ENCODE peak calls at places on chromosomes 12 and 14, in five cellular contexts. P, R, O, C and D are unnamed samples.
A peak's percentile ranks its signal among the peaks of the same experiment; 100 is the strongest.

GRCh38 chr12:11872055-11872454 is 198.7 kb upstream of the BCL2L14 start:
- DNase-seq in P (no peak), R (no peak), O (no peak), C (no peak), D (no peak)

GRCh38 chr12:9961106-9961505 is 10.1 kb upstream of the CLEC12A start:
- DNase-seq in P (no peak), R (no peak), O (no peak), C (no peak), D (no peak)

GRCh38 chr14:39176263-39177167 is 1.5 kb downstream of the PNN start:
- DNase-seq in P (no peak), R (no peak), O (no peak), C (no peak), D (no peak)

GRCh38 chr14:84825481-84825880 is 704.5 kb upstream of the FLRT2 start:
- DNase-seq in P (no peak), R (no peak), O (no peak), C (no peak), D (peak; percentile 13)

GRCh38 chr14:69710378-69710777 is 56.6 kb upstream of the SRSF5 start:
- DNase-seq in P (no peak), R (no peak), O (no peak), C (no peak), D (no peak)

GRCh38 chr12:131867891-131868675 is 26.3 kb upstream of the ULK1 start:
- DNase-seq in P (no peak), R (no peak), O (no peak), C (no peak), D (no peak)

GRCh38 chr12:24760162-24760561 is 188.7 kb downstream of the BCAT1 start:
- DNase-seq in P (no peak), R (no peak), O (no peak), C (no peak), D (no peak)

GRCh38 chr12:106020736-106021135 is 118.0 kb downstream of the NUAK1 start:
- DNase-seq in P (peak; percentile 17), R (no peak), O (no peak), C (no peak), D (peak; percentile 15)

GRCh38 chr14:99095369-99095768 is 176.6 kb downstream of the BCL11B start:
- DNase-seq in P (no peak), R (no peak), O (no peak), C (no peak), D (no peak)

GRCh38 chr14:71242237-71242748 is 335.0 kb downstream of the PCNX1 start:
- DNase-seq in P (peak; percentile 41), R (no peak), O (no peak), C (no peak), D (peak; percentile 78)

GRCh38 chr12:69512820-69513219 is 42.6 kb downstream of the FRS2 start:
- DNase-seq in P (peak; percentile 50), R (no peak), O (no peak), C (no peak), D (peak; percentile 77)

GRCh38 chr12:109762071-109762672 is 48.5 kb downstream of the FAM222A start:
- DNase-seq in P (no peak), R (peak; percentile 23), O (no peak), C (no peak), D (no peak)

GRCh38 chr14:74649673-74650072 is 37.6 kb upstream of the LTBP2 start:
- DNase-seq in P (no peak), R (no peak), O (no peak), C (no peak), D (no peak)

GRCh38 chr14:24806061-24806678 is 172.2 kb upstream of the GZMB start:
- DNase-seq in P (peak; percentile 52), R (peak; percentile 81), O (peak; percentile 66), C (peak; percentile 57), D (peak; percentile 45)

GRCh38 chr14:76726551-76726961 is 34.7 kb upstream of the VASH1 start:
- DNase-seq in P (no peak), R (peak; percentile 58), O (no peak), C (no peak), D (no peak)

GRCh38 chr14:101497910-101498860 is 63.1 kb upstream of the DIO3 start:
- DNase-seq in P (no peak), R (peak; percentile 15), O (no peak), C (no peak), D (no peak)

GRCh38 chr12:111446044-111446581 is 40.4 kb downstream of the SH2B3 start:
- DNase-seq in P (peak; percentile 79), R (peak; percentile 70), O (no peak), C (no peak), D (peak; percentile 62)

GRCh38 chr12:47247418-47247817 is 167.7 kb upstream of the AMIGO2 start:
- DNase-seq in P (no peak), R (no peak), O (no peak), C (no peak), D (no peak)

GRCh38 chr12:21697829-21698630 is 40.4 kb upstream of the LDHB start:
- DNase-seq in P (peak; percentile 43), R (no peak), O (peak; percentile 31), C (no peak), D (peak; percentile 48)

GRCh38 chr14:100731846-100732765 is 5.4 kb downstream of the DLK1 start:
- DNase-seq in P (no peak), R (no peak), O (no peak), C (no peak), D (no peak)

GRCh38 chr12:110304061-110304551 is 23.1 kb downstream of the ATP2A2 start:
- DNase-seq in P (no peak), R (no peak), O (no peak), C (no peak), D (peak; percentile 68)

GRCh38 chr12:71312767-71313375 is 126.7 kb upstream of the LGR5 start:
- DNase-seq in P (no peak), R (no peak), O (no peak), C (no peak), D (no peak)

DNA sequence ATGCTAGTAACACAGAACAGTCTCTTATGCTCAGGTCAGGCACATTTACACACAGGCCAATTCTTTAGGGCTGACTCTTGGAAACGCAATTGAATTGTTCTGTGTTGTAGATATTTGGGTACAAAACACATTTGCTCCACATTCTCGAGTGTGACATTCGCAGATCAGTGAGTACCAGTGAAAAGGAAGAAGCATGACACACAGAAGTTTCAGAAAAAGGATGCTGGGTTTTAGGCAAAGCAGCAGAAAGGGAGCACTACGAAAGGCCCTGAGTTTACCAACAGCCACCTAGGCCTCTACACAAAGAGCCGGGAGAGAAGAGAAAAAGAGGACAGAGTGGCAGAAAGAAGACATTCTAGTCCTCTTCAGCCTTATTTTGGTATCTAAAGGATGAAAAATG is 254.4 kb upstream of the BTG1 start:
- DNase-seq in P (no peak), R (no peak), O (no peak), C (no peak), D (no peak)
- H3K9ac ChIP-seq in P (no peak overlapping the region), R (no peak overlapping the region), O (no peak overlapping the region), C (no peak overlapping the region), D (no peak overlapping the region)

GRCh38 chr12:114697741-114698565 is 14.0 kb upstream of the TBX3 start:
- DNase-seq in P (peak; percentile 52), R (peak; percentile 61), O (peak; percentile 84), C (no peak), D (no peak)
- H3K79me1 ChIP-seq in P (no peaks in the 10 kb centered on the region), R (no peaks in the 10 kb centered on the region), O (no peaks in the 10 kb centered on the region), C (no peaks in the 10 kb centered on the region), D (no peaks in the 10 kb centered on the region)

DNA sequence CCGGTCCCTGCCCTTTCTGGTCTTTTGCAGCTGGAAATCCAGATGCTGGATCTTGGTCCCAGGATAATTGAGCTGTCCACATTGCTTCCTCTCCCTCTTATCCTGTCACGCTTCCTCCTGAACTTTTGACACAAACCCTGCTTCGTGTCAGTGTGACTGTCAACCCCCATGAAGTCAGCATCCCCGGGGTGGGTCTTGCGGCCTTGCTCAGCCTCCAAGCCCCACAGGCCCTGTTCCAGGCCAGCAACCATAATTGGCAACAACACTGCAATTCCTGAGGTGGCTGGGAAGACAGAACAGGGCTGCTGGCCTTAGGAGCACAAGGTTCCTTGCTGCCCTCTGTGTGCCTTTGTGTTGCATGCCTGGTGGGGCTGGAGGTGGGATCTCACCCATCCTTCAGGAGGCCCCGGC is 74.9 kb downstream of the NTF3 start:
- DNase-seq in P (peak; percentile 22), R (no peak), O (no peak), C (no peak), D (no peak)
- H3K4me2 ChIP-seq in P (no peak overlapping the region), R (no peak overlapping the region), O (no peak overlapping the region), C (no peak overlapping the region), D (no peak overlapping the region)

DNA sequence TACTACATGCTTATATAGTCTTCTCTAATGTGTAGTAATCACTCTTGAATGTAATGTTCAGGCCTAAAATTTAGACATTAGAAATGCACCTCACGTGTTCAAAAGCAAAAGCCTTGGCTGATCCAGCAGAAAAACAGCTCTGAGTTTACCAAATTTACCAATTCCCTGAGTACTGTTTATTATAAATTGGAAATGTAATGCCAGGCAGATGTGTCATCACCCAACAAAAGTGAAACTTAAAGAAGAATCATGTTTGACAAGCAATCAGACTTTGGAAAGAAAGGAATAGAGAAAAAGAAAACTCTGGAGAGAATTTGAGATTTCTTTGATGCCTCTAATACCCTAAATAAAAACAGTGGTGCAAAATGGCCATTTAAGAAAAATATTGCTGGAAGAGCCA is 26.5 kb upstream of the STRAP start:
- DNase-seq in P (peak; percentile 66), R (no peak), O (no peak), C (no peak), D (peak; percentile 70)
- H3K9ac ChIP-seq in P (peak overlapping the region; percentile 69), R (no peak overlapping the region), O (no peak overlapping the region), C (no peak overlapping the region), D (no peak overlapping the region)

GRCh38 chr12:52947738-52948423 is 1.0 kb upstream of the KRT18 start:
- DNase-seq in P (no peak), R (peak; percentile 68), O (no peak), C (no peak), D (no peak)

GRCh38 chr12:52945389-52946232 is 3.3 kb upstream of the KRT18 start:
- DNase-seq in P (peak; percentile 77), R (peak; percentile 96), O (no peak), C (peak; percentile 53), D (peak; percentile 62)

GRCh38 chr12:52944683-52945388 is 4.1 kb upstream of the KRT18 start:
- DNase-seq in P (no peak), R (no peak), O (no peak), C (no peak), D (no peak)

GRCh38 chr12:52946334-52946733 is 2.6 kb upstream of the KRT18 start:
- DNase-seq in P (peak; percentile 46), R (no peak), O (no peak), C (no peak), D (no peak)

GRCh38 chr12:52946797-52947547 is 1.9 kb upstream of the KRT18 start:
- DNase-seq in P (peak; percentile 52), R (peak; percentile 47), O (no peak), C (no peak), D (no peak)
- H3K79me1 ChIP-seq in P (peaks cover 17% of the 10 kb centered on the region), R (peaks cover 4% of the 10 kb centered on the region), O (no peaks in the 10 kb centered on the region), C (peaks cover 12% of the 10 kb centered on the region), D (peaks cover 16% of the 10 kb centered on the region)

GRCh38 chr14:61493996-61494395 is 172.6 kb downstream of the PRKCH start:
- DNase-seq in P (no peak), R (no peak), O (no peak), C (no peak), D (peak; percentile 23)
- H3K4me2 ChIP-seq in P (no peak overlapping the region), R (no peak overlapping the region), O (no peak overlapping the region), C (no peak overlapping the region), D (no peak overlapping the region)